ENCODE peak calls at places on chromosomes 5 and 9, in six cellular contexts. M is CD4-positive, alpha-beta T cell; Y is HFF-Myc; Q is lower lobe of right lung; J is body of pancreas; H is PC-3. P is an unnamed sample.

GRCh38 chr9:135671591-135672041 is 8.5 kb downstream of the LCN9 start:
- DNase-seq in M (no peak), Y (no peak), Q (no peak), J (no peak), H (no peak), P (no peak)

GRCh38 chr9:79574716-79575242 is 3.0 kb downstream of the TLE4 start:
- DNase-seq in M (no peak), Y (no peak), Q (no peak), J (no peak), H (no peak), P (no peak)

GRCh38 chr5:153623906-153624765 is 133.7 kb downstream of the GRIA1 start:
- DNase-seq in M (no peak), Y (no peak), Q (no peak), J (no peak), H (peak; percentile 29), P (no peak)

GRCh38 chr5:154534457-154535050 is 56.5 kb upstream of the HAND1 start:
- DNase-seq in M (no peak), Y (no peak), Q (no peak), J (no peak), H (no peak), P (no peak)

GRCh38 chr9:16870606-16871357 is at the start of gene BNC2:
- DNase-seq in M (no peak), Y (no peak), Q (peak; percentile 62), J (no peak), H (peak; percentile 39), P (no peak)

GRCh38 chr9:35733109-35733541 is 659 bp downstream of the CREB3 start:
- DNase-seq in M (no peak), Y (no peak), Q (no peak), J (no peak), H (peak; percentile 68), P (no peak)

GRCh38 chr5:137252513-137252912 is 246.6 kb downstream of the SPOCK1 start:
- DNase-seq in M (no peak), Y (no peak), Q (no peak), J (no peak), H (no peak), P (peak; percentile 23)

GRCh38 chr9:136023401-136024225 is 62.4 kb upstream of the UBAC1 start:
- DNase-seq in M (no peak), Y (peak; percentile 52), Q (peak; percentile 65), J (peak; percentile 35), H (no peak), P (peak; percentile 16)

GRCh38 chr9:115422932-115423440 is 305.0 kb upstream of the TNC start:
- DNase-seq in M (no peak), Y (no peak), Q (no peak), J (no peak), H (no peak), P (no peak)

GRCh38 chr5:149341846-149342245 is 3.5 kb upstream of the GRPEL2 start:
- DNase-seq in M (no peak), Y (no peak), Q (no peak), J (no peak), H (no peak), P (no peak)

GRCh38 chr9:1009101-1009707 is 32.7 kb downstream of the DMRT3 start:
- DNase-seq in M (peak; percentile 71), Y (peak; percentile 57), Q (peak; percentile 85), J (peak; percentile 86), H (peak; percentile 90), P (peak; percentile 49)

GRCh38 chr9:749712-750111 is 91.8 kb upstream of the DMRT1 start:
- DNase-seq in M (no peak), Y (no peak), Q (no peak), J (no peak), H (no peak), P (no peak)

GRCh38 chr5:115313632-115314031 is 17.2 kb upstream of the CCDC112 start:
- DNase-seq in M (no peak), Y (no peak), Q (no peak), J (no peak), H (no peak), P (no peak)

DNA sequence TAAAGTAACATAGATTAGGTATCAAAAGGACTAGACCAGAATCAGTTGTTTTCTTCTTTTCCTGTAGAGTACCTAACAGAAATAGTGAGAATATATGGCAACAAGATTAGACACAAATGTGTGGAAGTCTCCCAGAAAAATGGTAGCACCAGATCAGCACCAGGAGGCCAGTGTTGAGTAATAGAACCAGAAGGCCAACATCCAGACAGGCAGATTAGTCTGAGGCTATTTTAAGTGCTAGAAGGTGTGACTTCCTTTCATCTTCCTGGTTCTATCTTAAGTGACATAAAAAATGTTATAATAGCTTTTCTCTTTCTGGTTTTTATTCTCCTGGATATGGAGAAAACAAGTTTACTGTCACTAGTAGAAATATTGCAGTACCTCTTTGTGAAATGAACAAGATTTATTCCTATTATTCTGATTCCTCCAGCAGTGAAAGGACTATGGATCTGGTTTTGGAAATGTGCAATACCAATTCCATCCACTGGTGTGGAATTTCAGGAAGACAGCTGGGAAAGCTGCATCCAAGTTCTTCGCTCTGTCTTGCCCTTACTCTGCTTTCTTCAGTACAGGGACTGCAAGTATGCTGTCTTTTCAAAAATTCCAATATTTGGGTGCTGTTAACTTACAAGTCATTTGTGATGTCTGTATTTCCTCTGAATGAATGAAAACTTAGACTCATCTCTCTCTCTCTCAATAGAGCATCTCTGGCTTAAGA is 39.1 kb downstream of the SHLD3 start:
- DNase-seq in M (no peak), Y (no peak), Q (no peak), J (no peak), H (peak; percentile 10), P (no peak)
- TF ChIP-seq CTCF in M (no peak), Y (peak; percentile 42), Q (peak; percentile 35), J (no peak), H (peak; percentile 33), P (peak; percentile 28)

GRCh38 chr9:105881654-105882349 is 187.5 kb downstream of the TMEM38B start:
- DNase-seq in M (peak; percentile 56), Y (peak; percentile 21), Q (peak; percentile 52), J (peak; percentile 62), H (peak; percentile 79), P (peak; percentile 4)

GRCh38 chr9:105873851-105874250 is 179.5 kb downstream of the TMEM38B start:
- DNase-seq in M (no peak), Y (no peak), Q (no peak), J (no peak), H (no peak), P (no peak)

GRCh38 chr9:105879181-105879580 is 184.8 kb downstream of the TMEM38B start:
- DNase-seq in M (no peak), Y (no peak), Q (no peak), J (no peak), H (no peak), P (no peak)

GRCh38 chr9:105880517-105880916 is 186.2 kb downstream of the TMEM38B start:
- DNase-seq in M (no peak), Y (no peak), Q (no peak), J (no peak), H (no peak), P (no peak)

DNA sequence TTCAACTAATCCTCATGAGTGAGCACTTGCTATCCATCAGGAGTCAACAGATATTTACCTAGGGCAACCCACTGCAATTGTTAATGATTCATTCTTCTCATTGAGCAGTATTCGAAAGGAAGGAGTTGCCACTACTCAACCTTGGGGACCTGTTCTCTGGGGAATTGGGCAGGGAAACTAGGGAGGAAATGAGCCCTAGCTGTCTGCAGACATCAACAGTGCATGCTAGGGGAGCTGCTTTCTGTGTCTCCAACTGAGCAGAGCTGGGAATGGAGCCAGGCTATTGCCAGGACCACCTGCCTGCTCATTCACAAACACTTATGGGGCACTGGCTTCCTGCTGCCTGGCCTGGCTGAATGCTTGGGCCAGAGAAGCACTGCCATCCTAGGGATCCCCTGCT is 183.4 kb downstream of the TMEM38B start:
- DNase-seq in M (no peak), Y (no peak), Q (no peak), J (no peak), H (no peak), P (no peak)
- TF ChIP-seq CTCF in M (no peak), Y (no peak), Q (no peak), J (no peak), H (no peak), P (no peak)

GRCh38 chr5:93057311-93057710 is 523.7 kb downstream of the NR2F1-AS1 start:
- DNase-seq in M (no peak), Y (no peak), Q (no peak), J (no peak), H (no peak), P (no peak)

GRCh38 chr5:93058309-93058708 is 522.7 kb downstream of the NR2F1-AS1 start:
- DNase-seq in M (no peak), Y (peak; percentile 21), Q (no peak), J (no peak), H (peak; percentile 81), P (peak; percentile 67)

DNA sequence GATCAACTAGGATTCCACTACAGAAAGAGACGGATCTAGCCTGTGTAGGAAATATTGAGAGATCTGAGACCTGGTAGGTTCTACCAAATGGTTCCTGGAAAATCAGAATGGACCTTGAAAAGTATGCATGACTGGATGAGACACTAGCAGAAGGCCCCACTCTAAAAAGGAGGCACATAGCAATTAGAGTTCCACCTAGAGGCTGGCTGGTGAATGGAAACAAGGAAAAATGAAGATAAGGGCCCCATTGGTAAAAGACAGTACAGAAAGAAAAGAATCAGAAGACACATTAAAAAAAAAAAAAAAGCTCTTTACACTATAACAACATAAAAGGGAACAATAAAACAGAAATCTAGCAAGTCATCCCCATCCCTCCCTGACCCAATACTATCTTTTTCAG is 518.5 kb downstream of the NR2F1-AS1 start:
- DNase-seq in M (no peak), Y (no peak), Q (no peak), J (no peak), H (peak; percentile 48), P (no peak)
- TF ChIP-seq CTCF in M (no peak), Y (peak; percentile 37), Q (no peak), J (no peak), H (peak; percentile 61), P (no peak)

GRCh38 chr5:15807861-15808260 is 307.9 kb downstream of the FBXL7 start:
- DNase-seq in M (no peak), Y (no peak), Q (no peak), J (no peak), H (peak; percentile 17), P (no peak)
- TF ChIP-seq CTCF in M (no peak), Y (peak; percentile 30), Q (no peak), J (no peak), H (peak; percentile 29), P (peak; percentile 34)

GRCh38 chr5:50440651-50441478 is at the start of gene EMB:
- DNase-seq in M (peak; percentile 76), Y (no peak), Q (peak; percentile 88), J (peak; percentile 41), H (peak; percentile 38), P (no peak)
- TF ChIP-seq CTCF in M (peak; percentile 64), Y (peak; percentile 3), Q (peak; percentile 26), J (no peak), H (no peak), P (no peak)

DNA sequence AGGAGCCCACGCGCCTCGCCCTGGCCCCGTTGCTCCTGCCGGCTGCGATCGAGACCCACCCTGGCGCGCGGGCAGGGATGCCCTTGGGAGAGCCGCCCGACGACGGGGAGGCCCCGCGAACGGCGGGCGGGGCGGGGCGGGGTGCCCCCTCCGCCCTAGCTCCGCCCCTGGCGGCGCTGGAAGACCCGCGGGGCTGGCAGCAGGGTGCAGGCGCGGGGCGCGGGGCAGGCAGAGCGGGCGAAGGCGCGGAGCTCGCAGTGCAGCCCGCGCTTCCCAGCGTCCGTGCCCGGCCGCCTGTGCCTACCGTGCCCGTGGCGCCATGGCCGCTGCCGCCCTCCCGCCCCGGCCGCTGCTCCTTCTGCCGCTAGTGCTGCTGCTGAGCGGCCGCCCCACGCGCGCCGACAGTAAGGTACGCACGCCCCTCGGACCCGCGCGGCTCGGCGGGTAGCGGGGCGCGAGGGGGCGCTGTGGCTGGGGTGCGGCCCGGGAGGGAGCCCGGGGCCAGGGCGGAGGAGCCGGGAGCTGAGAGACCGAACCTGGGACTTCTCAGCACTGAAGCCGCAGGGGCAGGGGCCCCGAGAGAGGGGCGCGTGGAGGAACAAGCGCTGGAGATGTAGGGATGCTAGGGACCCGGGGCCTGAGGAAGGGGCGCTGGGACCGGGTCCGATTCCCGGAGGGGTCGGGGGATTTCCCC is at the start of gene OLFML2A:
- DNase-seq in M (no peak), Y (no peak), Q (no peak), J (no peak), H (peak; percentile 30), P (no peak)
- TF ChIP-seq CTCF in M (no peak), Y (peak; percentile 35), Q (peak; percentile 39), J (no peak), H (peak; percentile 50), P (peak; percentile 2)